ENCODE peak calls at places on chromosomes 4 and X, in five cellular contexts. C is colonic mucosa, T is heart left ventricle, K is OCI-LY7, F is neural progenitor cell. D is an unnamed sample.
A peak's percentile ranks its signal among the peaks of the same experiment; 100 is the strongest.

GRCh38 chr4:128320656-128321055 is 33.0 kb upstream of the PGRMC2 start:
- DNase-seq in F (no peak), C (no peak), K (no peak), T (no peak), D (no peak)

GRCh38 chr4:689498-690122 is 659 bp upstream of the SLC49A3 start:
- DNase-seq in C (no peak), T (no peak), K (no peak), F (no peak), D (no peak)

GRCh38 chr4:8760561-8760960 is 111.1 kb downstream of the HMX1 start:
- DNase-seq in T (no peak), F (no peak), C (no peak), K (no peak), D (no peak)

GRCh38 chr4:189414021-189414420 is 526.7 kb upstream of the FRG1 start:
- DNase-seq in K (no peak), T (no peak), C (no peak), F (no peak), D (no peak)

GRCh38 chr4:12729384-12729783 is 754.8 kb downstream of the RAB28 start:
- DNase-seq in C (no peak), K (peak; percentile 39), F (peak; percentile 25), T (no peak), D (no peak)

GRCh38 chr4:91198951-91199350 is 1071.8 kb downstream of the CCSER1 start:
- DNase-seq in K (no peak), C (no peak), T (no peak), F (no peak), D (no peak)

GRCh38 chrX:38214551-38214950 is 6.1 kb downstream of the SRPX start:
- DNase-seq in K (no peak), C (no peak), F (no peak), T (no peak), D (no peak)

GRCh38 chr4:96145671-96146070 is 305.8 kb downstream of the PDHA2 start:
- DNase-seq in T (no peak), F (no peak), K (no peak), C (no peak), D (no peak)

GRCh38 chr4:188246488-188246887 is 107.2 kb downstream of the TRIML1 start:
- DNase-seq in T (no peak), C (no peak), F (peak; percentile 50), K (no peak), D (no peak)

GRCh38 chrX:129842510-129843208 is 1.0 kb downstream of the ZDHHC9 start:
- DNase-seq in C (peak; percentile 70), F (peak; percentile 14), K (peak; percentile 11), T (peak; percentile 18), D (no peak)

GRCh38 chr4:71553605-71554004 is 214.8 kb downstream of the SLC4A4 start:
- DNase-seq in C (no peak), F (peak; percentile 13), T (no peak), K (peak; percentile 8), D (no peak)

GRCh38 chr4:76984788-76985211 is 35.2 kb downstream of the SEPTIN11 start:
- DNase-seq in K (no peak), F (peak; percentile 41), C (no peak), T (peak; percentile 57), D (no peak)

GRCh38 chr4:113971706-113972360 is 7.6 kb downstream of the ARSJ start:
- DNase-seq in F (no peak), K (no peak), T (no peak), C (no peak), D (no peak)

GRCh38 chrX:41491267-41492004 is 44.3 kb downstream of the NYX start:
- DNase-seq in C (no peak), F (peak; percentile 71), K (no peak), T (no peak), D (peak; percentile 73)

GRCh38 chrX:48848847-48849246 is 13.4 kb upstream of the PCSK1N start:
- DNase-seq in K (no peak), T (no peak), F (no peak), C (no peak), D (no peak)

GRCh38 chrX:152861116-152861515 is 30.3 kb downstream of the NSDHL start:
- DNase-seq in T (no peak), K (no peak), C (no peak), F (no peak), D (no peak)

GRCh38 chr4:182145360-182145905 is 97.8 kb upstream of the TENM3 start:
- DNase-seq in C (no peak), K (no peak), F (peak; percentile 33), T (no peak), D (no peak)

GRCh38 chr4:27088491-27088890 is 227.8 kb downstream of the STIM2 start:
- DNase-seq in K (no peak), F (no peak), T (no peak), C (no peak), D (no peak)

GRCh38 chr4:186019264-186019663 is 49.7 kb upstream of the TLR3 start:
- DNase-seq in C (no peak), T (no peak), K (no peak), F (no peak), D (no peak)

GRCh38 chr4:104015680-104016079 is 295.9 kb upstream of the TACR3 start:
- DNase-seq in K (peak; percentile 1), F (peak; percentile 47), T (no peak), C (no peak), D (no peak)

GRCh38 chrX:67543818-67544217 is at the start of gene AR:
- DNase-seq in F (peak; percentile 84), K (no peak), T (peak; percentile 66), C (peak; percentile 29), D (no peak)

GRCh38 chr4:13933163-13933562 is 305.6 kb upstream of the BOD1L1 start:
- DNase-seq in K (no peak), F (no peak), C (no peak), T (no peak), D (no peak)

GRCh38 chrX:45598841-45599240 is 398.2 kb upstream of the DIPK2B start:
- DNase-seq in F (no peak), C (no peak), T (no peak), K (no peak), D (no peak)

GRCh38 chrX:45508459-45508858 is 307.8 kb upstream of the DIPK2B start:
- DNase-seq in K (no peak), T (no peak), F (no peak), C (no peak), D (no peak)

GRCh38 chrX:130676861-130677260 is 226.1 kb downstream of the ENOX2 start:
- DNase-seq in T (no peak), C (no peak), K (no peak), F (no peak), D (no peak)

GRCh38 chrX:3717742-3718420 is 4.4 kb upstream of the PRKX start:
- DNase-seq in C (no peak), T (no peak), F (no peak), K (no peak), D (peak; percentile 73)

GRCh38 chr4:1746265-1746691 is 25.0 kb downstream of the TACC3 start:
- DNase-seq in K (peak; percentile 84), T (peak; percentile 71), C (peak; percentile 75), F (peak; percentile 91), D (no peak)

GRCh38 chrX:19129694-19130093 is 7.4 kb upstream of the ADGRG2 start:
- DNase-seq in T (no peak), C (no peak), F (no peak), K (no peak), D (no peak)

GRCh38 chr4:118749347-118749988 is 64.3 kb downstream of the METTL14 start:
- DNase-seq in F (no peak), C (no peak), T (no peak), K (no peak), D (no peak)

GRCh38 chr4:87559090-87559837 is 30.1 kb upstream of the SPARCL1 start:
- DNase-seq in F (peak; percentile 51), C (no peak), T (no peak), K (peak; percentile 6), D (no peak)

GRCh38 chr4:41935652-41936021 is 408 bp downstream of the TMEM33 start:
- DNase-seq in T (no peak), C (no peak), K (peak; percentile 28), F (no peak), D (no peak)
- H3K27ac ChIP-seq in T (no peak overlapping the region), C (peak overlapping the region; percentile 72), K (peak overlapping the region; percentile 44), F (no peak overlapping the region), D (peak overlapping the region; percentile 88)

GRCh38 chr4:25863347-25863784 is 578 bp upstream of the SEL1L3 start:
- DNase-seq in C (peak; percentile 93), F (peak; percentile 47), K (peak; percentile 54), T (no peak), D (no peak)
- H3K27ac ChIP-seq in C (peak overlapping the region; percentile 73), F (no peak overlapping the region), K (peak overlapping the region; percentile 99), T (no peak overlapping the region), D (peak overlapping the region; percentile 66)

GRCh38 chr4:40939826-40940225 is 190.1 kb downstream of the NSUN7 start:
- DNase-seq in C (no peak), F (no peak), K (no peak), T (no peak), D (no peak)
- H3K27ac ChIP-seq in C (no peak overlapping the region), F (no peak overlapping the region), K (no peak overlapping the region), T (peak overlapping the region; percentile 56), D (no peak overlapping the region)

GRCh38 chrX:31336419-31336818 is 264.6 kb upstream of the FTHL17 start:
- DNase-seq in F (no peak), K (no peak), C (no peak), T (no peak), D (no peak)
- H3K27ac ChIP-seq in F (no peak overlapping the region), K (no peak overlapping the region), C (no peak overlapping the region), T (no peak overlapping the region), D (no peak overlapping the region)

GRCh38 chrX:13327666-13328065 is 7.8 kb upstream of the ATXN3L start:
- DNase-seq in K (no peak), T (no peak), C (no peak), F (no peak), D (no peak)

GRCh38 chrX:13334491-13334890 is 14.6 kb upstream of the ATXN3L start:
- DNase-seq in T (no peak), F (no peak), C (no peak), K (no peak), D (no peak)

GRCh38 chrX:13330446-13330845 is 10.6 kb upstream of the ATXN3L start:
- DNase-seq in C (no peak), K (no peak), T (no peak), F (no peak), D (no peak)
- H3K27ac ChIP-seq in C (no peak overlapping the region), K (no peak overlapping the region), T (no peak overlapping the region), F (no peak overlapping the region), D (peak overlapping the region; percentile 29)

GRCh38 chr4:86386201-86386600 is 26.3 kb upstream of the MAPK10 start:
- DNase-seq in T (no peak), C (no peak), K (no peak), F (no peak), D (no peak)
- H3K27ac ChIP-seq in T (no peak overlapping the region), C (no peak overlapping the region), K (no peak overlapping the region), F (no peak overlapping the region), D (no peak overlapping the region)

D was measured in epithelial cell of prostate.